ENCODE peak calls at places on chromosomes 1 and 21, in four cellular contexts. U is IMR-90, R is mesendoderm, A is H1. P is an unnamed sample.

GRCh38 chr1:22290157-22290556 is 147.3 kb upstream of the WNT4 start:
- DNase-seq in U (no peak), R (no peak), A (peak; percentile 29), P (no peak)

GRCh38 chr1:219459321-219460105 is 153.4 kb downstream of the ZC3H11B start:
- DNase-seq in U (no peak), R (no peak), A (no peak), P (no peak)

GRCh38 chr1:15258828-15259588 is 12.0 kb downstream of the FHAD1 start:
- DNase-seq in U (no peak), R (no peak), A (peak; percentile 20), P (no peak)

GRCh38 chr1:243434594-243434993 is 178.8 kb downstream of the SDCCAG8 start:
- DNase-seq in U (peak; percentile 53), R (no peak), A (no peak), P (no peak)

GRCh38 chr1:36349241-36349671 is 25.8 kb upstream of the EVA1B start:
- DNase-seq in U (peak; percentile 64), R (no peak), A (no peak), P (no peak)

GRCh38 chr1:60281360-60281932 is 207.9 kb upstream of the C1orf87 start:
- DNase-seq in U (peak; percentile 30), R (peak; percentile 88), A (peak; percentile 61), P (peak; percentile 82)

GRCh38 chr1:207579436-207579799 is 65.5 kb upstream of the CR1L start:
- DNase-seq in U (peak; percentile 60), R (peak; percentile 93), A (peak; percentile 72), P (peak; percentile 85)

GRCh38 chr1:153578490-153578889 is 12.8 kb upstream of the S100A2 start:
- DNase-seq in U (peak; percentile 47), R (peak; percentile 96), A (no peak), P (no peak)

GRCh38 chr1:226419284-226419683 is 11.4 kb upstream of the PARP1 start:
- DNase-seq in U (no peak), R (no peak), A (peak; percentile 26), P (no peak)

GRCh38 chr1:62782197-62782886 is 1.6 kb upstream of the ATG4C start:
- DNase-seq in U (peak; percentile 66), R (no peak), A (no peak), P (no peak)

GRCh38 chr1:6466023-6466422 is at the start of gene TNFRSF25:
- DNase-seq in U (no peak), R (peak; percentile 63), A (peak; percentile 83), P (peak; percentile 77)

GRCh38 chr1:202274611-202275010 is 67.1 kb downstream of the UBE2T start:
- DNase-seq in U (peak; percentile 12), R (peak; percentile 59), A (no peak), P (peak; percentile 41)

GRCh38 chr1:221708076-221708571 is 33.8 kb downstream of the DUSP10 start:
- DNase-seq in U (no peak), R (no peak), A (no peak), P (no peak)

GRCh38 chr1:58704616-58705021 is 4.8 kb upstream of the MYSM1 start:
- DNase-seq in U (no peak), R (peak; percentile 97), A (no peak), P (peak; percentile 66)

GRCh38 chr1:43511394-43511793 is 19.3 kb upstream of the PTPRF start:
- DNase-seq in U (no peak), R (no peak), A (no peak), P (no peak)

GRCh38 chr1:30353637-30354036 is 369.7 kb downstream of the MATN1 start:
- DNase-seq in U (no peak), R (peak; percentile 46), A (no peak), P (no peak)

GRCh38 chr1:223217781-223218180 is 74.7 kb upstream of the TLR5 start:
- DNase-seq in U (no peak), R (no peak), A (no peak), P (no peak)

GRCh38 chr1:225923381-225923691 is 714 bp downstream of the PYCR2 start:
- DNase-seq in U (no peak), R (no peak), A (no peak), P (no peak)

GRCh38 chr21:22556829-22557228 is 1558.6 kb downstream of the NCAM2 start:
- DNase-seq in U (no peak), R (no peak), A (no peak), P (no peak)

GRCh38 chr1:108590947-108591346 is 31.0 kb downstream of the EEIG2 start:
- DNase-seq in U (peak; percentile 95), R (no peak), A (no peak), P (no peak)

GRCh38 chr21:41506526-41507520 is 1.1 kb downstream of the TMPRSS2 start:
- DNase-seq in U (no peak), R (peak; percentile 70), A (peak; percentile 77), P (peak; percentile 59)

GRCh38 chr1:101174722-101175121 is 62.1 kb upstream of the S1PR1 start:
- DNase-seq in U (peak; percentile 82), R (peak; percentile 45), A (no peak), P (no peak)

GRCh38 chr1:211698161-211699026 is 23.0 kb upstream of the NEK2 start:
- DNase-seq in U (peak; percentile 41), R (peak; percentile 82), A (peak; percentile 99), P (peak; percentile 88)

GRCh38 chr1:39165049-39165448 is 39.4 kb upstream of the MACF1 start:
- DNase-seq in U (no peak), R (peak; percentile 63), A (no peak), P (no peak)

GRCh38 chr1:220917535-220918209 is 38.4 kb downstream of the HLX start:
- DNase-seq in U (no peak), R (no peak), A (no peak), P (no peak)

GRCh38 chr1:51019811-51020210 is 49.8 kb downstream of the CDKN2C start:
- DNase-seq in U (no peak), R (no peak), A (no peak), P (no peak)

GRCh38 chr1:204146965-204147364 is 4.9 kb downstream of the ETNK2 start:
- DNase-seq in U (no peak), R (no peak), A (no peak), P (no peak)

GRCh38 chr1:220325306-220325995 is 53.2 kb upstream of the RAB3GAP2 start:
- DNase-seq in U (no peak), R (no peak), A (no peak), P (no peak)

GRCh38 chr1:201265771-201266170 is 17.5 kb upstream of the PKP1 start:
- DNase-seq in U (peak; percentile 36), R (no peak), A (no peak), P (no peak)

GRCh38 chr1:5297199-5297877 is 642.9 kb downstream of the AJAP1 start:
- DNase-seq in U (no peak), R (no peak), A (no peak), P (no peak)

GRCh38 chr1:64133036-64133435 is 70.4 kb upstream of the UBE2U start:
- DNase-seq in U (peak; percentile 92), R (no peak), A (no peak), P (no peak)

GRCh38 chr1:42943166-42943565 is 15.5 kb downstream of the SLC2A1 start:
- DNase-seq in U (no peak), R (no peak), A (no peak), P (no peak)

GRCh38 chr21:45511661-45512431 is 30.4 kb downstream of the SLC19A1 start:
- DNase-seq in U (no peak), R (no peak), A (no peak), P (no peak)
- H4K5ac ChIP-seq in U (no peak overlapping the region), R (no peak overlapping the region), A (no peak overlapping the region), P (no peak overlapping the region)

DNA sequence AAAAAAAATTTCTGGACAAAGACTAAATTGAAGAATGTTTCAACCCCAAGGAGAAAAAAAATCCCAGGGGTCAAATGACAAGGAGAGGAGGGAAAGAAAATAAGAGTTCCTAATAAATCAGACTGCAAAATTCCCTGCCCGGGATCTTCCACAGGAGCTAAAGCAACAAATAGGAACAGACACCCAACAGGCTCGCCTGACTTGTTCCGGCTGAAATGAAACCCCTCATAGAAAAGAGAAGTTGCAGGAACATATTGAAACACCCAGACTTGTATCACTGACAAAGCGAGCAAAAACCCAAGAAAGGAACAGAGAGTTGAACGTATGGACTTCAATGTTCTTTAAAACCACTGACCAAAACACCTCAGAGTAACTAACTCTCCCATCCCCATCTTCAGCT is 123.0 kb downstream of the TIAM1 start:
- DNase-seq in U (no peak), R (no peak), A (no peak), P (no peak)
- H4K5ac ChIP-seq in U (no peak overlapping the region), R (no peak overlapping the region), A (no peak overlapping the region), P (no peak overlapping the region)

DNA sequence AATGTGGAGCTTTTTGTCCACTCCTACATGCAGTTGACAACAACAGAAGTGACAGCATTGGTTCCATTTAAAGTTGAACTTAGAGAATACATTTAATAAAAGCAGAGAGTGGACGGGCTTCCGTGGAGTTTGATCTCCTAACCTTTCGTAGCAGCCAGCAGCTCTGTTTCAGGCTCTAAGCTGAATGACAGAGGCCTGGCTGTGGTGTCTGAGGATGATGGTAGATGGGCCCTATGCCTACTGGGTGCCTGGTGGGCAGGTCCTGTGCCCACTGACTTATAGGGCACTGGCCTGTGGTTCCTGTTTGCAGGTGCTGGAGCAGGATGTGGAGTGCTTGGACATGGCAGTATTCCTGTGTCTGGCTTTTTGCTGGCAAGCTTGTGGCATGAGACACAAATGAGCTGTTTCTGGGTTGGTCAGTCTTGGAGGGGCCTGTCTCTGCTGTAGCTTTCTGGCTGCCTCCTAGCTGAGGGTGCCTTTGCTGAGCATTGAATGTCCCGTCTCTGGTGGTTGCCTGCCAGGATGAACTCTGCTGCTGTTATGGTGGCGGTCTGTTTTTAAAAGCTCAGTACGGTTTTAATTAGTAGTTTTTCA is 54.6 kb downstream of the PRDM2 start:
- DNase-seq in U (peak; percentile 29), R (no peak), A (no peak), P (no peak)
- H4K5ac ChIP-seq in U (no peak overlapping the region), R (no peak overlapping the region), A (no peak overlapping the region), P (no peak overlapping the region)

GRCh38 chr1:198535631-198536030 is 4.8 kb downstream of the ATP6V1G3 start:
- DNase-seq in U (no peak), R (no peak), A (no peak), P (no peak)

GRCh38 chr1:198542632-198543031 is 2.2 kb upstream of the ATP6V1G3 start:
- DNase-seq in U (no peak), R (no peak), A (no peak), P (no peak)

GRCh38 chr1:198540580-198540979 is at the start of gene ATP6V1G3:
- DNase-seq in U (no peak), R (no peak), A (no peak), P (no peak)

GRCh38 chr1:198541737-198542136 is 1.3 kb upstream of the ATP6V1G3 start:
- DNase-seq in U (no peak), R (no peak), A (no peak), P (no peak)

DNA sequence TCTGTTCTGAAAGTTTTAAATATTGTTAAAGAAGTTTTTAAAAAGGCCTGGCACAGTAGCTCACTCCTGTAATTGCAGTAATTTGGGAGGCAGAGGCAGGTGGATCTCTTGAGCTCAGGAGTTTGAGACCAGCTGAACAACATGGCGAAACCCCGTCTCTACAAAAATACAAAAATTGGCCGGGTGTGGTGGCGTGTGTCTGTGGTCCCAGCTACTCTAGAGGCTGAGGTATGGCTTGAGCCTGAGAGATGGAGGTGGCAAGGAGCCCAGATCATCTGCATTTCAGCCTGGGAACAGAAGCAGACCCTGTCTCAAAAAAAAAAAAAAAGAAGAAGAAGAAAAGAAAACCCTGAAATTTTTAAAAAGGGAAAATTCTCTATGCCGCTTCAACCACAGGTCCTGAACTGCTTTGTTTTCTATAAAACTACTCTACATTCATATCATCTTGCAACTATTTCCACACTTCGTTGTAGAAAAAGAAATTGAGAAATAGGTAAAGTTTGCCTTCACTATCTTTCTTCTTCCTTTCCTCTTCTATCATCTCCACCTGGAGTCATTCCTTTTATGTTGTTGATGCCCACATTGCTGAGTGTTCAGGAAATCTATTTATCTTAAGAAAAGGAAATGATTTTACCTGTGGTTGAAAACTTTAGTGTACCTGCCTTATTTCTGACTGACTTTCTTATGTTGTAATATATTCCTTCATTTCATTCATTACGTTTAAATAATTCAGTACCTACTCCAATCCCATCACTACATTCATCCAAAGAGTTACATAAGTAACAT is 1.7 kb downstream of the ATP6V1G3 start:
- DNase-seq in U (no peak), R (no peak), A (no peak), P (no peak)
- H4K5ac ChIP-seq in U (no peak overlapping the region), R (no peak overlapping the region), A (no peak overlapping the region), P (no peak overlapping the region)